ENCODE peak calls at places on chromosomes 4 and X, in nine cellular contexts. One of them, this sample, is unnamed.
A peak's percentile ranks its signal among the peaks of the same experiment; 100 is the strongest.

GRCh38 chr4:20313237-20314030 is 61.7 kb downstream of the SLIT2 start:
- DNase-seq in effector memory CD8-positive, alpha-beta T cell: no peak
- DNase-seq in psoas muscle: no peak
- DNase-seq in stimulated activated CD8-positive, alpha-beta memory T cell treated with anti-CD3 and anti-CD28 coated beads, Interleukin-15, amount 100 ng/mL, for 4 hours: no peak
- DNase-seq in GOT3: no peak
- DNase-seq in HS-5: no peak
- DNase-seq in hepatocyte: peak; percentile 46
- DNase-seq in H1: peak; percentile 53
- DNase-seq in left ventricle myocardium inferior: no peak
- DNase-seq in this sample: no peak

GRCh38 chr4:99436976-99437655 is 2.0 kb upstream of the ADH7 start:
- DNase-seq in effector memory CD8-positive, alpha-beta T cell: no peak
- DNase-seq in psoas muscle: no peak
- DNase-seq in stimulated activated CD8-positive, alpha-beta memory T cell treated with anti-CD3 and anti-CD28 coated beads, Interleukin-15, amount 100 ng/mL, for 4 hours: no peak
- DNase-seq in GOT3: no peak
- DNase-seq in HS-5: no peak
- DNase-seq in hepatocyte: no peak
- DNase-seq in H1: no peak
- DNase-seq in left ventricle myocardium inferior: no peak
- DNase-seq in this sample: no peak

GRCh38 chrX:155143959-155144548 is 72.2 kb upstream of the VBP1 start:
- DNase-seq in effector memory CD8-positive, alpha-beta T cell: no peak
- DNase-seq in psoas muscle: no peak
- DNase-seq in stimulated activated CD8-positive, alpha-beta memory T cell treated with anti-CD3 and anti-CD28 coated beads, Interleukin-15, amount 100 ng/mL, for 4 hours: no peak
- DNase-seq in GOT3: no peak
- DNase-seq in HS-5: no peak
- DNase-seq in hepatocyte: no peak
- DNase-seq in H1: no peak
- DNase-seq in left ventricle myocardium inferior: no peak
- DNase-seq in this sample: no peak

GRCh38 chr4:90071289-90072235 is 55.6 kb upstream of the CCSER1 start:
- DNase-seq in effector memory CD8-positive, alpha-beta T cell: no peak
- DNase-seq in psoas muscle: no peak
- DNase-seq in stimulated activated CD8-positive, alpha-beta memory T cell treated with anti-CD3 and anti-CD28 coated beads, Interleukin-15, amount 100 ng/mL, for 4 hours: no peak
- DNase-seq in GOT3: no peak
- DNase-seq in HS-5: no peak
- DNase-seq in hepatocyte: no peak
- DNase-seq in H1: no peak
- DNase-seq in left ventricle myocardium inferior: no peak
- DNase-seq in this sample: no peak

GRCh38 chr4:15690020-15690809 is 8.6 kb downstream of the FAM200B start:
- DNase-seq in effector memory CD8-positive, alpha-beta T cell: no peak
- DNase-seq in psoas muscle: no peak
- DNase-seq in stimulated activated CD8-positive, alpha-beta memory T cell treated with anti-CD3 and anti-CD28 coated beads, Interleukin-15, amount 100 ng/mL, for 4 hours: no peak
- DNase-seq in GOT3: no peak
- DNase-seq in HS-5: peak; percentile 87
- DNase-seq in hepatocyte: peak; percentile 76
- DNase-seq in H1: no peak
- DNase-seq in left ventricle myocardium inferior: no peak
- DNase-seq in this sample: no peak

GRCh38 chr4:149716728-149717127 is 98.9 kb downstream of the IQCM start:
- DNase-seq in effector memory CD8-positive, alpha-beta T cell: no peak
- DNase-seq in psoas muscle: no peak
- DNase-seq in stimulated activated CD8-positive, alpha-beta memory T cell treated with anti-CD3 and anti-CD28 coated beads, Interleukin-15, amount 100 ng/mL, for 4 hours: no peak
- DNase-seq in GOT3: no peak
- DNase-seq in HS-5: no peak
- DNase-seq in hepatocyte: no peak
- DNase-seq in H1: no peak
- DNase-seq in left ventricle myocardium inferior: no peak
- DNase-seq in this sample: no peak

GRCh38 chr4:39498724-39499014 is 28.6 kb downstream of the UGDH start:
- DNase-seq in effector memory CD8-positive, alpha-beta T cell: no peak
- DNase-seq in psoas muscle: no peak
- DNase-seq in stimulated activated CD8-positive, alpha-beta memory T cell treated with anti-CD3 and anti-CD28 coated beads, Interleukin-15, amount 100 ng/mL, for 4 hours: no peak
- DNase-seq in GOT3: no peak
- DNase-seq in HS-5: no peak
- DNase-seq in hepatocyte: no peak
- DNase-seq in H1: no peak
- DNase-seq in left ventricle myocardium inferior: no peak
- DNase-seq in this sample: no peak

GRCh38 chrX:132480581-132481203 is 8.1 kb downstream of the MBNL3 start:
- DNase-seq in effector memory CD8-positive, alpha-beta T cell: peak; percentile 11
- DNase-seq in psoas muscle: no peak
- DNase-seq in stimulated activated CD8-positive, alpha-beta memory T cell treated with anti-CD3 and anti-CD28 coated beads, Interleukin-15, amount 100 ng/mL, for 4 hours: no peak
- DNase-seq in GOT3: no peak
- DNase-seq in HS-5: no peak
- DNase-seq in hepatocyte: peak; percentile 34
- DNase-seq in H1: no peak
- DNase-seq in left ventricle myocardium inferior: no peak
- DNase-seq in this sample: no peak

GRCh38 chr4:189202182-189202868 is 738.3 kb upstream of the FRG1 start:
- DNase-seq in effector memory CD8-positive, alpha-beta T cell: no peak
- DNase-seq in psoas muscle: peak; percentile 83
- DNase-seq in stimulated activated CD8-positive, alpha-beta memory T cell treated with anti-CD3 and anti-CD28 coated beads, Interleukin-15, amount 100 ng/mL, for 4 hours: no peak
- DNase-seq in GOT3: no peak
- DNase-seq in HS-5: peak; percentile 35
- DNase-seq in hepatocyte: peak; percentile 83
- DNase-seq in H1: no peak
- DNase-seq in left ventricle myocardium inferior: peak; percentile 66
- DNase-seq in this sample: peak; percentile 83

GRCh38 chr4:150722908-150723362 is 141.0 kb downstream of the MAB21L2 start:
- DNase-seq in effector memory CD8-positive, alpha-beta T cell: no peak
- DNase-seq in psoas muscle: peak; percentile 73
- DNase-seq in stimulated activated CD8-positive, alpha-beta memory T cell treated with anti-CD3 and anti-CD28 coated beads, Interleukin-15, amount 100 ng/mL, for 4 hours: no peak
- DNase-seq in GOT3: no peak
- DNase-seq in HS-5: no peak
- DNase-seq in hepatocyte: peak; percentile 75
- DNase-seq in H1: no peak
- DNase-seq in left ventricle myocardium inferior: peak; percentile 88
- DNase-seq in this sample: peak; percentile 90

GRCh38 chr4:109414938-109415337 is 18.7 kb upstream of the SEC24B start:
- DNase-seq in effector memory CD8-positive, alpha-beta T cell: no peak
- DNase-seq in psoas muscle: no peak
- DNase-seq in stimulated activated CD8-positive, alpha-beta memory T cell treated with anti-CD3 and anti-CD28 coated beads, Interleukin-15, amount 100 ng/mL, for 4 hours: no peak
- DNase-seq in GOT3: no peak
- DNase-seq in HS-5: no peak
- DNase-seq in hepatocyte: no peak
- DNase-seq in H1: no peak
- DNase-seq in left ventricle myocardium inferior: no peak
- DNase-seq in this sample: no peak

GRCh38 chr4:103895876-103896465 is 176.2 kb upstream of the TACR3 start:
- DNase-seq in effector memory CD8-positive, alpha-beta T cell: no peak
- DNase-seq in psoas muscle: no peak
- DNase-seq in stimulated activated CD8-positive, alpha-beta memory T cell treated with anti-CD3 and anti-CD28 coated beads, Interleukin-15, amount 100 ng/mL, for 4 hours: no peak
- DNase-seq in GOT3: no peak
- DNase-seq in HS-5: peak; percentile 29
- DNase-seq in hepatocyte: no peak
- DNase-seq in H1: no peak
- DNase-seq in left ventricle myocardium inferior: no peak
- DNase-seq in this sample: no peak

GRCh38 chr4:19844436-19844835 is 407.3 kb upstream of the SLIT2 start:
- DNase-seq in effector memory CD8-positive, alpha-beta T cell: no peak
- DNase-seq in psoas muscle: no peak
- DNase-seq in stimulated activated CD8-positive, alpha-beta memory T cell treated with anti-CD3 and anti-CD28 coated beads, Interleukin-15, amount 100 ng/mL, for 4 hours: no peak
- DNase-seq in GOT3: no peak
- DNase-seq in HS-5: no peak
- DNase-seq in hepatocyte: no peak
- DNase-seq in H1: no peak
- DNase-seq in left ventricle myocardium inferior: peak; percentile 15
- DNase-seq in this sample: no peak

GRCh38 chr4:168124008-168124641 is 31.8 kb downstream of the ANXA10 start:
- DNase-seq in effector memory CD8-positive, alpha-beta T cell: no peak
- DNase-seq in psoas muscle: no peak
- DNase-seq in stimulated activated CD8-positive, alpha-beta memory T cell treated with anti-CD3 and anti-CD28 coated beads, Interleukin-15, amount 100 ng/mL, for 4 hours: no peak
- DNase-seq in GOT3: no peak
- DNase-seq in HS-5: peak; percentile 70
- DNase-seq in hepatocyte: no peak
- DNase-seq in H1: no peak
- DNase-seq in left ventricle myocardium inferior: no peak
- DNase-seq in this sample: no peak

GRCh38 chrX:72045141-72045540 is 86.6 kb downstream of the RTL5 start:
- DNase-seq in effector memory CD8-positive, alpha-beta T cell: no peak
- DNase-seq in psoas muscle: no peak
- DNase-seq in stimulated activated CD8-positive, alpha-beta memory T cell treated with anti-CD3 and anti-CD28 coated beads, Interleukin-15, amount 100 ng/mL, for 4 hours: no peak
- DNase-seq in GOT3: no peak
- DNase-seq in HS-5: no peak
- DNase-seq in hepatocyte: no peak
- DNase-seq in H1: no peak
- DNase-seq in left ventricle myocardium inferior: no peak
- DNase-seq in this sample: no peak

GRCh38 chrX:123756320-123756719 is 23.5 kb upstream of the THOC2 start:
- DNase-seq in effector memory CD8-positive, alpha-beta T cell: no peak
- DNase-seq in psoas muscle: no peak
- DNase-seq in stimulated activated CD8-positive, alpha-beta memory T cell treated with anti-CD3 and anti-CD28 coated beads, Interleukin-15, amount 100 ng/mL, for 4 hours: no peak
- DNase-seq in GOT3: no peak
- DNase-seq in HS-5: no peak
- DNase-seq in hepatocyte: no peak
- DNase-seq in H1: no peak
- DNase-seq in left ventricle myocardium inferior: no peak
- DNase-seq in this sample: no peak

GRCh38 chr4:177391287-177391686 is 51.0 kb downstream of the AGA start:
- DNase-seq in effector memory CD8-positive, alpha-beta T cell: no peak
- DNase-seq in psoas muscle: no peak
- DNase-seq in stimulated activated CD8-positive, alpha-beta memory T cell treated with anti-CD3 and anti-CD28 coated beads, Interleukin-15, amount 100 ng/mL, for 4 hours: no peak
- DNase-seq in GOT3: no peak
- DNase-seq in HS-5: no peak
- DNase-seq in hepatocyte: no peak
- DNase-seq in H1: no peak
- DNase-seq in left ventricle myocardium inferior: no peak
- DNase-seq in this sample: no peak

GRCh38 chrX:7983594-7983993 is 56.4 kb upstream of the PNPLA4 start:
- DNase-seq in effector memory CD8-positive, alpha-beta T cell: no peak
- DNase-seq in psoas muscle: no peak
- DNase-seq in stimulated activated CD8-positive, alpha-beta memory T cell treated with anti-CD3 and anti-CD28 coated beads, Interleukin-15, amount 100 ng/mL, for 4 hours: no peak
- DNase-seq in GOT3: no peak
- DNase-seq in HS-5: no peak
- DNase-seq in hepatocyte: no peak
- DNase-seq in H1: no peak
- DNase-seq in left ventricle myocardium inferior: no peak
- DNase-seq in this sample: no peak

GRCh38 chrX:43349363-43349762 is 306.7 kb upstream of the MAOA start:
- DNase-seq in effector memory CD8-positive, alpha-beta T cell: peak; percentile 12
- DNase-seq in psoas muscle: no peak
- DNase-seq in stimulated activated CD8-positive, alpha-beta memory T cell treated with anti-CD3 and anti-CD28 coated beads, Interleukin-15, amount 100 ng/mL, for 4 hours: no peak
- DNase-seq in GOT3: no peak
- DNase-seq in HS-5: no peak
- DNase-seq in hepatocyte: peak; percentile 46
- DNase-seq in H1: no peak
- DNase-seq in left ventricle myocardium inferior: no peak
- DNase-seq in this sample: no peak

GRCh38 chr4:10079951-10080873 is 36.4 kb downstream of the WDR1 start:
- DNase-seq in effector memory CD8-positive, alpha-beta T cell: no peak
- DNase-seq in psoas muscle: no peak
- DNase-seq in stimulated activated CD8-positive, alpha-beta memory T cell treated with anti-CD3 and anti-CD28 coated beads, Interleukin-15, amount 100 ng/mL, for 4 hours: no peak
- DNase-seq in GOT3: no peak
- DNase-seq in HS-5: no peak
- DNase-seq in hepatocyte: no peak
- DNase-seq in H1: no peak
- DNase-seq in left ventricle myocardium inferior: peak; percentile 32
- DNase-seq in this sample: no peak

GRCh38 chrX:75887833-75888232 is 102.8 kb upstream of the MAGEE2 start:
- DNase-seq in effector memory CD8-positive, alpha-beta T cell: no peak
- DNase-seq in psoas muscle: no peak
- DNase-seq in stimulated activated CD8-positive, alpha-beta memory T cell treated with anti-CD3 and anti-CD28 coated beads, Interleukin-15, amount 100 ng/mL, for 4 hours: no peak
- DNase-seq in GOT3: no peak
- DNase-seq in HS-5: no peak
- DNase-seq in hepatocyte: no peak
- DNase-seq in H1: no peak
- DNase-seq in left ventricle myocardium inferior: no peak
- DNase-seq in this sample: no peak

GRCh38 chrX:115345654-115346014 is 56.1 kb downstream of the LUZP4 start:
- DNase-seq in effector memory CD8-positive, alpha-beta T cell: no peak
- DNase-seq in psoas muscle: no peak
- DNase-seq in stimulated activated CD8-positive, alpha-beta memory T cell treated with anti-CD3 and anti-CD28 coated beads, Interleukin-15, amount 100 ng/mL, for 4 hours: no peak
- DNase-seq in GOT3: no peak
- DNase-seq in HS-5: no peak
- DNase-seq in hepatocyte: no peak
- DNase-seq in H1: no peak
- DNase-seq in left ventricle myocardium inferior: no peak
- DNase-seq in this sample: no peak

GRCh38 chr4:165464813-165465381 is 86.1 kb downstream of the CPE start:
- DNase-seq in effector memory CD8-positive, alpha-beta T cell: no peak
- DNase-seq in psoas muscle: no peak
- DNase-seq in stimulated activated CD8-positive, alpha-beta memory T cell treated with anti-CD3 and anti-CD28 coated beads, Interleukin-15, amount 100 ng/mL, for 4 hours: no peak
- DNase-seq in GOT3: no peak
- DNase-seq in HS-5: no peak
- DNase-seq in hepatocyte: peak; percentile 64
- DNase-seq in H1: no peak
- DNase-seq in left ventricle myocardium inferior: no peak
- DNase-seq in this sample: no peak

GRCh38 chr4:156322592-156322991 is 368.9 kb upstream of the CTSO start:
- DNase-seq in effector memory CD8-positive, alpha-beta T cell: no peak
- DNase-seq in psoas muscle: no peak
- DNase-seq in stimulated activated CD8-positive, alpha-beta memory T cell treated with anti-CD3 and anti-CD28 coated beads, Interleukin-15, amount 100 ng/mL, for 4 hours: no peak
- DNase-seq in GOT3: no peak
- DNase-seq in HS-5: peak; percentile 86
- DNase-seq in hepatocyte: no peak
- DNase-seq in H1: no peak
- DNase-seq in left ventricle myocardium inferior: no peak
- DNase-seq in this sample: no peak

GRCh38 chr4:5757954-5758353 is 47.0 kb downstream of the EVC start:
- DNase-seq in effector memory CD8-positive, alpha-beta T cell: no peak
- DNase-seq in psoas muscle: no peak
- DNase-seq in stimulated activated CD8-positive, alpha-beta memory T cell treated with anti-CD3 and anti-CD28 coated beads, Interleukin-15, amount 100 ng/mL, for 4 hours: no peak
- DNase-seq in GOT3: no peak
- DNase-seq in HS-5: no peak
- DNase-seq in hepatocyte: no peak
- DNase-seq in H1: no peak
- DNase-seq in left ventricle myocardium inferior: no peak
- DNase-seq in this sample: no peak

GRCh38 chrX:78886550-78886949 is 58.6 kb upstream of the P2RY10 start:
- DNase-seq in effector memory CD8-positive, alpha-beta T cell: no peak
- DNase-seq in psoas muscle: no peak
- DNase-seq in stimulated activated CD8-positive, alpha-beta memory T cell treated with anti-CD3 and anti-CD28 coated beads, Interleukin-15, amount 100 ng/mL, for 4 hours: no peak
- DNase-seq in GOT3: no peak
- DNase-seq in HS-5: no peak
- DNase-seq in hepatocyte: peak; percentile 6
- DNase-seq in H1: no peak
- DNase-seq in left ventricle myocardium inferior: no peak
- DNase-seq in this sample: no peak

GRCh38 chr4:125676156-125676555 is 361.4 kb downstream of the FAT4 start:
- DNase-seq in effector memory CD8-positive, alpha-beta T cell: no peak
- DNase-seq in psoas muscle: no peak
- DNase-seq in stimulated activated CD8-positive, alpha-beta memory T cell treated with anti-CD3 and anti-CD28 coated beads, Interleukin-15, amount 100 ng/mL, for 4 hours: no peak
- DNase-seq in GOT3: no peak
- DNase-seq in HS-5: no peak
- DNase-seq in hepatocyte: no peak
- DNase-seq in H1: no peak
- DNase-seq in left ventricle myocardium inferior: no peak
- DNase-seq in this sample: no peak

GRCh38 chrX:153967536-153968214 is 3.9 kb downstream of the HCFC1 start:
- DNase-seq in effector memory CD8-positive, alpha-beta T cell: no peak
- DNase-seq in psoas muscle: no peak
- DNase-seq in stimulated activated CD8-positive, alpha-beta memory T cell treated with anti-CD3 and anti-CD28 coated beads, Interleukin-15, amount 100 ng/mL, for 4 hours: no peak
- DNase-seq in GOT3: no peak
- DNase-seq in HS-5: no peak
- DNase-seq in hepatocyte: no peak
- DNase-seq in H1: no peak
- DNase-seq in left ventricle myocardium inferior: no peak
- DNase-seq in this sample: no peak

GRCh38 chrX:84047339-84047738 is 140.7 kb downstream of the RPS6KA6 start:
- DNase-seq in effector memory CD8-positive, alpha-beta T cell: no peak
- DNase-seq in psoas muscle: no peak
- DNase-seq in stimulated activated CD8-positive, alpha-beta memory T cell treated with anti-CD3 and anti-CD28 coated beads, Interleukin-15, amount 100 ng/mL, for 4 hours: no peak
- DNase-seq in GOT3: no peak
- DNase-seq in HS-5: no peak
- DNase-seq in hepatocyte: no peak
- DNase-seq in H1: no peak
- DNase-seq in left ventricle myocardium inferior: no peak
- DNase-seq in this sample: no peak

GRCh38 chr4:48746608-48747374 is 33.3 kb downstream of the FRYL start:
- DNase-seq in effector memory CD8-positive, alpha-beta T cell: no peak
- DNase-seq in psoas muscle: no peak
- DNase-seq in stimulated activated CD8-positive, alpha-beta memory T cell treated with anti-CD3 and anti-CD28 coated beads, Interleukin-15, amount 100 ng/mL, for 4 hours: no peak
- DNase-seq in GOT3: no peak
- DNase-seq in HS-5: no peak
- DNase-seq in hepatocyte: no peak
- DNase-seq in H1: no peak
- DNase-seq in left ventricle myocardium inferior: no peak
- DNase-seq in this sample: no peak

GRCh38 chr4:155769092-155769491 is 10.3 kb downstream of the GUCY1B1 start:
- DNase-seq in effector memory CD8-positive, alpha-beta T cell: no peak
- DNase-seq in psoas muscle: no peak
- DNase-seq in stimulated activated CD8-positive, alpha-beta memory T cell treated with anti-CD3 and anti-CD28 coated beads, Interleukin-15, amount 100 ng/mL, for 4 hours: no peak
- DNase-seq in GOT3: no peak
- DNase-seq in HS-5: no peak
- DNase-seq in hepatocyte: no peak
- DNase-seq in H1: no peak
- DNase-seq in left ventricle myocardium inferior: no peak
- DNase-seq in this sample: no peak

This sample was measured in Right ventricle myocardium inferior.